ENCODE peak calls at places on chromosomes 12 and 14, in six cellular contexts. W, L, S, D, K and X are unnamed samples.

GRCh38 chr14:76780875-76781647 is 19.8 kb downstream of the VASH1 start:
- DNase-seq in W (peak; percentile 16), L (peak; percentile 18), S (no peak), D (no peak), K (peak; percentile 70), X (no peak)

GRCh38 chr12:81078469-81079196 is 754 bp downstream of the ACSS3 start:
- DNase-seq in W (no peak), L (peak; percentile 46), S (peak; percentile 34), D (no peak), K (peak; percentile 52), X (no peak)

GRCh38 chr14:32883189-32883588 is 55.5 kb upstream of the NPAS3 start:
- DNase-seq in W (no peak), L (no peak), S (no peak), D (no peak), K (no peak), X (no peak)

GRCh38 chr14:74988131-74988530 is 14.6 kb upstream of the EIF2B2 start:
- DNase-seq in W (peak; percentile 48), L (peak; percentile 75), S (peak; percentile 55), D (no peak), K (no peak), X (no peak)

GRCh38 chr12:107058190-107058589 is 35.2 kb downstream of the CRY1 start:
- DNase-seq in W (no peak), L (no peak), S (no peak), D (no peak), K (no peak), X (no peak)

GRCh38 chr14:73797540-73797925 is 54.1 kb upstream of the PTGR2 start:
- DNase-seq in W (no peak), L (no peak), S (no peak), D (no peak), K (no peak), X (no peak)

GRCh38 chr14:96554315-96554910 is 52.2 kb downstream of the PAPOLA start:
- DNase-seq in W (no peak), L (no peak), S (no peak), D (no peak), K (no peak), X (no peak)

GRCh38 chr12:78530065-78530765 is 334.4 kb upstream of the SYT1 start:
- DNase-seq in W (no peak), L (peak; percentile 38), S (peak; percentile 84), D (no peak), K (no peak), X (no peak)

GRCh38 chr14:22596354-22596879 is 1.7 kb upstream of the ABHD4 start:
- DNase-seq in W (no peak), L (no peak), S (no peak), D (no peak), K (no peak), X (no peak)

GRCh38 chr12:19808371-19808770 is 369.1 kb downstream of the AEBP2 start:
- DNase-seq in W (no peak), L (no peak), S (no peak), D (no peak), K (no peak), X (no peak)

GRCh38 chr12:2669560-2669959 is 125.2 kb upstream of the FKBP4 start:
- DNase-seq in W (no peak), L (no peak), S (no peak), D (no peak), K (no peak), X (no peak)

GRCh38 chr14:54087376-54087775 is 130.8 kb upstream of the BMP4 start:
- DNase-seq in W (no peak), L (no peak), S (no peak), D (no peak), K (no peak), X (no peak)

GRCh38 chr14:76770521-76771431 is 9.5 kb downstream of the VASH1 start:
- DNase-seq in W (peak; percentile 10), L (no peak), S (no peak), D (no peak), K (peak; percentile 56), X (no peak)

GRCh38 chr14:106842687-106843086 is 1316.3 kb downstream of the TMEM121 start:
- DNase-seq in W (no peak), L (no peak), S (no peak), D (no peak), K (no peak), X (no peak)

GRCh38 chr14:100288382-100289185 is 17.7 kb downstream of the SLC25A29 start:
- DNase-seq in W (no peak), L (peak; percentile 16), S (no peak), D (no peak), K (no peak), X (no peak)

GRCh38 chr12:108821407-108822397 is 35.7 kb downstream of the SSH1 start:
- DNase-seq in W (no peak), L (peak; percentile 69), S (peak; percentile 63), D (no peak), K (no peak), X (no peak)

GRCh38 chr14:83463500-83464098 is 1929.9 kb upstream of the SEL1L start:
- DNase-seq in W (no peak), L (peak; percentile 70), S (peak; percentile 38), D (peak; percentile 54), K (no peak), X (peak; percentile 18)

GRCh38 chr12:80321653-80322052 is 122.4 kb upstream of the PTPRQ start:
- DNase-seq in W (peak; percentile 21), L (peak; percentile 15), S (peak; percentile 69), D (no peak), K (no peak), X (no peak)

GRCh38 chr14:101027291-101027690 is 123.8 kb upstream of the RTL1 start:
- DNase-seq in W (no peak), L (no peak), S (no peak), D (no peak), K (peak; percentile 40), X (no peak)

GRCh38 chr14:68748691-68749090 is 44.2 kb downstream of the ZFP36L1 start:
- DNase-seq in W (no peak), L (no peak), S (no peak), D (no peak), K (no peak), X (no peak)

GRCh38 chr12:121138284-121138683 is 5.6 kb downstream of the P2RX7 start:
- DNase-seq in W (no peak), L (no peak), S (no peak), D (no peak), K (no peak), X (no peak)

GRCh38 chr14:74710477-74710876 is 2.4 kb downstream of the AREL1 start:
- DNase-seq in W (no peak), L (no peak), S (no peak), D (no peak), K (no peak), X (no peak)

GRCh38 chr12:76719171-76719631 is 44.7 kb upstream of the ZDHHC17 start:
- DNase-seq in W (no peak), L (peak; percentile 50), S (peak; percentile 86), D (no peak), K (no peak), X (peak; percentile 36)

GRCh38 chr14:31560759-31561154 is 447 bp upstream of the NUBPL start:
- DNase-seq in W (no peak), L (no peak), S (no peak), D (no peak), K (no peak), X (no peak)

GRCh38 chr14:103144085-103144484 is 20.8 kb downstream of the TNFAIP2 start:
- DNase-seq in W (no peak), L (peak; percentile 56), S (peak; percentile 87), D (no peak), K (no peak), X (peak; percentile 67)

GRCh38 chr12:123748171-123748570 is 13.9 kb upstream of the DNAH10 start:
- DNase-seq in W (no peak), L (no peak), S (no peak), D (no peak), K (no peak), X (no peak)

GRCh38 chr12:94261119-94261518 is 112.7 kb downstream of the PLXNC1 start:
- DNase-seq in W (no peak), L (no peak), S (no peak), D (no peak), K (no peak), X (no peak)

GRCh38 chr12:5577741-5578140 is 145.8 kb downstream of the NTF3 start:
- DNase-seq in W (no peak), L (no peak), S (no peak), D (no peak), K (no peak), X (no peak)
- TF ChIP-seq CTCF in W (no peak), L (no peak), S (no peak), D (no peak), K (no peak), X (no peak)

DNA sequence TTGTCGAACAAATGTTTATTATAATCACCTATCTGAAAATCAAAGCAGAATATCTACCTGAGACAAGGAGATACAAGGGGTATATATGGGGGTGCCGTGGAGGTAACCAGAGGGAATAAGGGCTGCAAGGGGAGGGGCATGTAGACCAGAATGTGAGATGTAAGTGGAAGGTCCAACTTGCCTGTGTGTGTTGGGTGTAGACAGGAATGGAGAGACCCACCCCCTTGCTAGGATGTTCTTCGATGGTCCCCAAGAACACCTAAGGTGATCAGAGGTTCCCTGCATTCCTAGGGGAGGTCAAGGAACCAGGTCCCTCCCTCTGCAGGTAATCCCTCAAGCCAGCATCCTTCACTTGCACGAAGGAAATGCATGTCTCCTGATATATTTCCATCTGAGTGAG is 167.9 kb downstream of the DICER1 start:
- DNase-seq in W (no peak), L (no peak), S (no peak), D (no peak), K (no peak), X (no peak)
- TF ChIP-seq CTCF in W (no peak), L (no peak), S (no peak), D (no peak), K (no peak), X (no peak)

DNA sequence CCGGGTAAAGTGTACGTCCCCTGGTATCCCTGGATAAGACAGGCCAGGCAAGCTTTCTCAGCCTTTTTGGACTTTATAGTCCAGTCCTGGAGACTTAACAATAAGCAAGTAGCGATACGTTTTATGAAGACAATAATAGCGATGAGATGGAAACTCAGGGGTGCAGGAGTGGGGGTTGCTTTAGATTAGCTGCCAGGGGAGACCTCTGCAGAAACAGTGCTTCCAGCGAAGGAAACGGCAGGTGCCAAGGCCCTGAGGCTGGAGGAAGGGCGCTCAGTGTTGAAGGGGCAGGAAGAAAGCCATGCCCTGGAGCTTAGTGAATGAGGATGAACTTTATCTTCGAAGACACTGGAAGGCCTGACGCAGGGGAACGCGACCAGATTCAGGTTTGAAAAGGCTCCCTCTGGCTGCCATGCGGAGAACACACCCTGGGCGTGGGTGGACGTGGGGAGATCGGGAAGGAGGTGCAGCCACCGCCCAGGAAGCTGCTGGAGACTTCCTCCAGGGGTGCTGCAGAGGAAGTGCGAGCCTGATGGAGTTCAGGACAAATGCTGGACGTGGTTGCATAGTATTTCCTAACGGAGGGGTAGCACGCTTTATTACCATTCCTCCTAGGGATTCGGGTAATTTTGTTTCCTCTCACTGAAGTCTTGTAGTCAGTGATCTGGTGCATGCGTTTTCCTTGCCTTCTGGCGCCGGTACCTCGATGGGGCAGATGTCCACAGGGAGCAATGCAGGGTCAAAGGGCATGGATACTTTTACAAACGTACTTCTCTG is 26.1 kb upstream of the UBC start:
- DNase-seq in W (peak; percentile 92), L (peak; percentile 87), S (peak; percentile 88), D (peak; percentile 71), K (peak; percentile 94), X (peak; percentile 72)
- TF ChIP-seq CTCF in W (peak; percentile 92), L (peak; percentile 86), S (peak; percentile 92), D (peak; percentile 91), K (peak; percentile 86), X (peak; percentile 88)

DNA sequence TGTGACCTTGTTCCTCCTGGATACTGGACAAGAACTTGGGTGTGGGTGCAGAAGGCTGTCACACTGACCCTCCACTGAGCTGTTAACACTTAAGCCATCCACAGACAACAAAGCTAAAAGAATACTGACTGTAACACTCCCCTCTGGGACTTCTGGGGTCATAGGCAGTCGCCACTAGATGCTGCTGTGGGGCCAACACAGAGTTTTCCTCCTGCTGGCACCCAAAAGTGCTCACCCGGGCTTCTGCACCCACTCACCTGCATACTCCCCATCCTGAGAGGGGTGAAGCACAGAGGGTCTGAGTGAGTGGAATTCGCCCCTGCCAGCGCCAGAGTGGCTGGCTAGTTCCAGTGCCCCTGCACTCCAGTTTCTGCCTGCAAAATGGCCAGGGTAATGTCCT is 422.4 kb upstream of the LMO3 start:
- DNase-seq in W (no peak), L (no peak), S (no peak), D (no peak), K (no peak), X (no peak)
- TF ChIP-seq CTCF in W (no peak), L (no peak), S (no peak), D (no peak), K (no peak), X (no peak)